ENCODE peak calls at places on chromosomes 7 and 10, in ten cellular contexts. One of them, this sample, is unnamed.

GRCh38 chr10:13184726-13185514 is 23.6 kb downstream of the MCM10 start:
- DNase-seq in tibial nerve: no peak
- DNase-seq in GM06990: no peak
- DNase-seq in A673: no peak
- DNase-seq in lower lobe of right lung: no peak
- DNase-seq in astrocyte of the cerebellum: no peak
- DNase-seq in ovary: no peak
- DNase-seq in cardiac muscle cell: no peak
- DNase-seq in HFF-Myc: no peak
- DNase-seq in uterus: no peak
- DNase-seq in this sample: no peak

GRCh38 chr7:40003586-40003985 is 53.5 kb downstream of the CDK13 start:
- DNase-seq in tibial nerve: no peak
- DNase-seq in GM06990: no peak
- DNase-seq in A673: no peak
- DNase-seq in lower lobe of right lung: no peak
- DNase-seq in astrocyte of the cerebellum: no peak
- DNase-seq in ovary: no peak
- DNase-seq in cardiac muscle cell: no peak
- DNase-seq in HFF-Myc: no peak
- DNase-seq in uterus: no peak
- DNase-seq in this sample: no peak

GRCh38 chr10:86547291-86547690 is 25.7 kb upstream of the WAPL start:
- DNase-seq in tibial nerve: no peak
- DNase-seq in GM06990: no peak
- DNase-seq in A673: no peak
- DNase-seq in lower lobe of right lung: no peak
- DNase-seq in astrocyte of the cerebellum: no peak
- DNase-seq in ovary: no peak
- DNase-seq in cardiac muscle cell: no peak
- DNase-seq in HFF-Myc: no peak
- DNase-seq in uterus: no peak
- DNase-seq in this sample: no peak

GRCh38 chr7:133003052-133003910 is 78.6 kb downstream of the CHCHD3 start:
- DNase-seq in tibial nerve: no peak
- DNase-seq in GM06990: no peak
- DNase-seq in A673: no peak
- DNase-seq in lower lobe of right lung: no peak
- DNase-seq in astrocyte of the cerebellum: no peak
- DNase-seq in ovary: no peak
- DNase-seq in cardiac muscle cell: peak; percentile 4
- DNase-seq in HFF-Myc: no peak
- DNase-seq in uterus: no peak
- DNase-seq in this sample: no peak

GRCh38 chr7:33692956-33693355 is 212.4 kb upstream of the BMPER start:
- DNase-seq in tibial nerve: no peak
- DNase-seq in GM06990: no peak
- DNase-seq in A673: no peak
- DNase-seq in lower lobe of right lung: no peak
- DNase-seq in astrocyte of the cerebellum: peak; percentile 33
- DNase-seq in ovary: no peak
- DNase-seq in cardiac muscle cell: peak; percentile 73
- DNase-seq in HFF-Myc: peak; percentile 67
- DNase-seq in uterus: no peak
- DNase-seq in this sample: no peak

GRCh38 chr10:122646511-122647382 is 52.9 kb downstream of the C10orf120 start:
- DNase-seq in tibial nerve: no peak
- DNase-seq in GM06990: no peak
- DNase-seq in A673: no peak
- DNase-seq in lower lobe of right lung: no peak
- DNase-seq in astrocyte of the cerebellum: no peak
- DNase-seq in ovary: no peak
- DNase-seq in cardiac muscle cell: no peak
- DNase-seq in HFF-Myc: no peak
- DNase-seq in uterus: no peak
- DNase-seq in this sample: no peak

GRCh38 chr10:78527296-78527695 is 493.6 kb downstream of the RPS24 start:
- DNase-seq in tibial nerve: no peak
- DNase-seq in GM06990: no peak
- DNase-seq in A673: no peak
- DNase-seq in lower lobe of right lung: no peak
- DNase-seq in astrocyte of the cerebellum: no peak
- DNase-seq in ovary: peak; percentile 19
- DNase-seq in cardiac muscle cell: no peak
- DNase-seq in HFF-Myc: no peak
- DNase-seq in uterus: peak; percentile 6
- DNase-seq in this sample: no peak

GRCh38 chr7:326845-327304 is 36.9 kb downstream of the FOXL3 start:
- DNase-seq in tibial nerve: no peak
- DNase-seq in GM06990: no peak
- DNase-seq in A673: no peak
- DNase-seq in lower lobe of right lung: peak; percentile 60
- DNase-seq in astrocyte of the cerebellum: no peak
- DNase-seq in ovary: no peak
- DNase-seq in cardiac muscle cell: peak; percentile 37
- DNase-seq in HFF-Myc: no peak
- DNase-seq in uterus: no peak
- DNase-seq in this sample: no peak

GRCh38 chr10:77849039-77849664 is 77.4 kb downstream of the DLG5 start:
- DNase-seq in tibial nerve: peak; percentile 30
- DNase-seq in GM06990: no peak
- DNase-seq in A673: no peak
- DNase-seq in lower lobe of right lung: no peak
- DNase-seq in astrocyte of the cerebellum: no peak
- DNase-seq in ovary: peak; percentile 59
- DNase-seq in cardiac muscle cell: peak; percentile 14
- DNase-seq in HFF-Myc: no peak
- DNase-seq in uterus: no peak
- DNase-seq in this sample: peak; percentile 22

GRCh38 chr7:104979167-104979841 is 34.7 kb upstream of the KMT2E start:
- DNase-seq in tibial nerve: no peak
- DNase-seq in GM06990: no peak
- DNase-seq in A673: peak; percentile 91
- DNase-seq in lower lobe of right lung: no peak
- DNase-seq in astrocyte of the cerebellum: peak; percentile 75
- DNase-seq in ovary: no peak
- DNase-seq in cardiac muscle cell: peak; percentile 90
- DNase-seq in HFF-Myc: no peak
- DNase-seq in uterus: no peak
- DNase-seq in this sample: peak; percentile 46

GRCh38 chr7:158997471-158997870 is 141.1 kb downstream of the DYNC2I1 start:
- DNase-seq in tibial nerve: no peak
- DNase-seq in GM06990: no peak
- DNase-seq in A673: no peak
- DNase-seq in lower lobe of right lung: no peak
- DNase-seq in astrocyte of the cerebellum: no peak
- DNase-seq in ovary: no peak
- DNase-seq in cardiac muscle cell: no peak
- DNase-seq in HFF-Myc: no peak
- DNase-seq in uterus: no peak
- DNase-seq in this sample: no peak

GRCh38 chr7:156947120-156947843 is 2.2 kb upstream of the NOM1 start:
- DNase-seq in tibial nerve: no peak
- DNase-seq in GM06990: no peak
- DNase-seq in A673: no peak
- DNase-seq in lower lobe of right lung: no peak
- DNase-seq in astrocyte of the cerebellum: no peak
- DNase-seq in ovary: no peak
- DNase-seq in cardiac muscle cell: no peak
- DNase-seq in HFF-Myc: no peak
- DNase-seq in uterus: no peak
- DNase-seq in this sample: no peak

GRCh38 chr10:103491729-103492364 is 1.7 kb upstream of the NEURL1 start:
- DNase-seq in tibial nerve: no peak
- DNase-seq in GM06990: no peak
- DNase-seq in A673: peak; percentile 39
- DNase-seq in lower lobe of right lung: no peak
- DNase-seq in astrocyte of the cerebellum: peak; percentile 62
- DNase-seq in ovary: peak; percentile 75
- DNase-seq in cardiac muscle cell: peak; percentile 91
- DNase-seq in HFF-Myc: peak; percentile 96
- DNase-seq in uterus: peak; percentile 72
- DNase-seq in this sample: no peak

GRCh38 chr10:44932338-44933116 is 21.4 kb downstream of the TMEM72 start:
- DNase-seq in tibial nerve: peak; percentile 97
- DNase-seq in GM06990: peak; percentile 73
- DNase-seq in A673: peak; percentile 79
- DNase-seq in lower lobe of right lung: peak; percentile 94
- DNase-seq in astrocyte of the cerebellum: peak; percentile 60
- DNase-seq in ovary: peak; percentile 91
- DNase-seq in cardiac muscle cell: peak; percentile 90
- DNase-seq in HFF-Myc: peak; percentile 53
- DNase-seq in uterus: peak; percentile 86
- DNase-seq in this sample: peak; percentile 93

GRCh38 chr7:99535667-99536066 is 16.2 kb downstream of the FAM200A start:
- DNase-seq in tibial nerve: no peak
- DNase-seq in GM06990: no peak
- DNase-seq in A673: no peak
- DNase-seq in lower lobe of right lung: no peak
- DNase-seq in astrocyte of the cerebellum: no peak
- DNase-seq in ovary: no peak
- DNase-seq in cardiac muscle cell: no peak
- DNase-seq in HFF-Myc: no peak
- DNase-seq in uterus: no peak
- DNase-seq in this sample: no peak
- TF ChIP-seq CTCF in tibial nerve: no peak
- TF ChIP-seq CTCF in GM06990: no peak
- TF ChIP-seq CTCF in A673: no peak
- TF ChIP-seq CTCF in lower lobe of right lung: no peak
- TF ChIP-seq CTCF in astrocyte of the cerebellum: no peak
- TF ChIP-seq CTCF in ovary: no peak
- TF ChIP-seq CTCF in cardiac muscle cell: no peak
- TF ChIP-seq CTCF in HFF-Myc: no peak
- TF ChIP-seq CTCF in uterus: no peak
- TF ChIP-seq CTCF in this sample: no peak

GRCh38 chr10:6161913-6162312 is 40.8 kb upstream of the PFKFB3 start:
- DNase-seq in tibial nerve: no peak
- DNase-seq in GM06990: no peak
- DNase-seq in A673: no peak
- DNase-seq in lower lobe of right lung: no peak
- DNase-seq in astrocyte of the cerebellum: no peak
- DNase-seq in ovary: no peak
- DNase-seq in cardiac muscle cell: no peak
- DNase-seq in HFF-Myc: no peak
- DNase-seq in uterus: no peak
- DNase-seq in this sample: no peak
- H3K4me3 ChIP-seq in tibial nerve: no peak overlapping the region
- H3K4me3 ChIP-seq in GM06990: no peak overlapping the region
- H3K4me3 ChIP-seq in A673: no peak overlapping the region
- H3K4me3 ChIP-seq in lower lobe of right lung: no peak overlapping the region
- H3K4me3 ChIP-seq in astrocyte of the cerebellum: no peak overlapping the region
- H3K4me3 ChIP-seq in ovary: no peak overlapping the region
- H3K4me3 ChIP-seq in cardiac muscle cell: no peak overlapping the region
- H3K4me3 ChIP-seq in HFF-Myc: no peak overlapping the region
- H3K4me3 ChIP-seq in uterus: no peak overlapping the region
- H3K4me3 ChIP-seq in this sample: no peak overlapping the region

DNA sequence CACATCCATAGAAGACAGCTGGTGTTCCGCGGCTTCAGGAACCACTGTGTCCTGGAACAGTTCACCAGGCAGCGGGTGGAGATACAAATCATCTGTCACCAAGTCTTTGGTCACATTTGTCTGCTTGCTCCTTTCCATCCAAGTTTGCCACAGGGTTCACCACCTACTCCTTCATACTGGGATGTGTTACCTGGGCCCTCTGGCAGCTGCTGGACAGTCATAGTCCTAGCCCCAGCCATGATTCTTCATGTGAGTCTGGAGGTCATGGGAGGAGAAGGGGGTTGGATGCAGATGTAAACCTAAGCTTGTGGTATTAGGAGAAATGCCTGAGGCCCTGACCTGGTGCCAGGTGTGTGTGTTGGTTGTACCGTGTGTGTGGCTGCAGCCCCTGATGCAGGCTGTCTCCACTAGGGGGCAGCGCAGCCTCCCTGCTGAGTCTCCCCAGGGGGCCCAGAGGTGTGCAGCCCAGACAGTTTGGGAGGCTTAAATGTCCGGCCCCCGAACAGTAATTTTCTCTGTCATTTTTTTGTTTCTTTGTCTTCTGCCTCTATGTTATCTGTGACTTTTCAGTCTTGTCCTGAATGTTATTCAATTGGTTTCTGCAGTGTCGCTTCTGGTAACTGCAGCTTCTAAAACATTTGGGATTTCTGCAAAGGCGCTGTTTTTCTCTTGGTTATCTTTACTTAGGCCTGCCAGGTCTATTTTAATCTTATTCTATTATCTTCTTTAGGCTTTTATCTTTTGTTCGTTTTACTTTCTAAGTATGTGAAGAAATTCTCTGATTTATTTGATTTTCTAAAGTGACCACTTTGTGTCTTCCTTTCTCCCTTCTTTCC is 14.8 kb downstream of the NPS start:
- DNase-seq in tibial nerve: no peak
- DNase-seq in GM06990: no peak
- DNase-seq in A673: no peak
- DNase-seq in lower lobe of right lung: peak; percentile 66
- DNase-seq in astrocyte of the cerebellum: no peak
- DNase-seq in ovary: no peak
- DNase-seq in cardiac muscle cell: no peak
- DNase-seq in HFF-Myc: no peak
- DNase-seq in uterus: no peak
- DNase-seq in this sample: peak; percentile 32
- TF ChIP-seq CTCF in tibial nerve: peak; percentile 27
- TF ChIP-seq CTCF in GM06990: peak; percentile 38
- TF ChIP-seq CTCF in A673: peak; percentile 67
- TF ChIP-seq CTCF in lower lobe of right lung: peak; percentile 78
- TF ChIP-seq CTCF in astrocyte of the cerebellum: no peak
- TF ChIP-seq CTCF in ovary: no peak
- TF ChIP-seq CTCF in cardiac muscle cell: peak; percentile 39
- TF ChIP-seq CTCF in HFF-Myc: peak; percentile 60
- TF ChIP-seq CTCF in uterus: no peak
- TF ChIP-seq CTCF in this sample: peak; percentile 89

GRCh38 chr10:3954615-3955014 is 169.6 kb upstream of the KLF6 start:
- DNase-seq in tibial nerve: no peak
- DNase-seq in GM06990: no peak
- DNase-seq in A673: no peak
- DNase-seq in lower lobe of right lung: no peak
- DNase-seq in astrocyte of the cerebellum: no peak
- DNase-seq in ovary: peak; percentile 44
- DNase-seq in cardiac muscle cell: no peak
- DNase-seq in HFF-Myc: no peak
- DNase-seq in uterus: no peak
- DNase-seq in this sample: no peak

GRCh38 chr10:3955954-3956617 is 171.1 kb upstream of the KLF6 start:
- DNase-seq in tibial nerve: no peak
- DNase-seq in GM06990: no peak
- DNase-seq in A673: no peak
- DNase-seq in lower lobe of right lung: no peak
- DNase-seq in astrocyte of the cerebellum: no peak
- DNase-seq in ovary: no peak
- DNase-seq in cardiac muscle cell: no peak
- DNase-seq in HFF-Myc: no peak
- DNase-seq in uterus: no peak
- DNase-seq in this sample: no peak

GRCh38 chr10:3951993-3952392 is 167.0 kb upstream of the KLF6 start:
- DNase-seq in tibial nerve: no peak
- DNase-seq in GM06990: no peak
- DNase-seq in A673: no peak
- DNase-seq in lower lobe of right lung: no peak
- DNase-seq in astrocyte of the cerebellum: no peak
- DNase-seq in ovary: no peak
- DNase-seq in cardiac muscle cell: no peak
- DNase-seq in HFF-Myc: no peak
- DNase-seq in uterus: no peak
- DNase-seq in this sample: no peak

GRCh38 chr10:3958472-3958996 is 173.5 kb upstream of the KLF6 start:
- DNase-seq in tibial nerve: no peak
- DNase-seq in GM06990: no peak
- DNase-seq in A673: no peak
- DNase-seq in lower lobe of right lung: no peak
- DNase-seq in astrocyte of the cerebellum: no peak
- DNase-seq in ovary: no peak
- DNase-seq in cardiac muscle cell: no peak
- DNase-seq in HFF-Myc: no peak
- DNase-seq in uterus: no peak
- DNase-seq in this sample: no peak

GRCh38 chr10:3955493-3955892 is 170.5 kb upstream of the KLF6 start:
- DNase-seq in tibial nerve: no peak
- DNase-seq in GM06990: no peak
- DNase-seq in A673: no peak
- DNase-seq in lower lobe of right lung: no peak
- DNase-seq in astrocyte of the cerebellum: peak; percentile 55
- DNase-seq in ovary: no peak
- DNase-seq in cardiac muscle cell: peak; percentile 24
- DNase-seq in HFF-Myc: no peak
- DNase-seq in uterus: no peak
- DNase-seq in this sample: no peak
- H3K4me3 ChIP-seq in tibial nerve: no peak overlapping the region
- H3K4me3 ChIP-seq in GM06990: no peak overlapping the region
- H3K4me3 ChIP-seq in A673: no peak overlapping the region
- H3K4me3 ChIP-seq in lower lobe of right lung: no peak overlapping the region
- H3K4me3 ChIP-seq in astrocyte of the cerebellum: no peak overlapping the region
- H3K4me3 ChIP-seq in ovary: no peak overlapping the region
- H3K4me3 ChIP-seq in cardiac muscle cell: no peak overlapping the region
- H3K4me3 ChIP-seq in HFF-Myc: no peak overlapping the region
- H3K4me3 ChIP-seq in uterus: no peak overlapping the region
- H3K4me3 ChIP-seq in this sample: no peak overlapping the region